ENCODE peak calls at places on chromosomes 11 and 22, in six cellular contexts. I is heart right ventricle; Y is CD4-positive, alpha-beta memory T cell; A is HAP-1; P is left ventricle myocardium inferior; C is mammary epithelial cell. Q is an unnamed sample. For H3K36me3, the result is how much of the 10 kb centered on the place peaks cover.

GRCh38 chr11:126431401-126432064 is 76.0 kb downstream of the ST3GAL4 start:
- DNase-seq in I (peak), Y (no peak), A (no peak), P (peak), C (no peak), Q (no peak)

GRCh38 chr11:103940542-103940941 is 95.9 kb upstream of the DDI1 start:
- DNase-seq in I (no peak), Y (no peak), A (no peak), P (no peak), C (peak), Q (no peak)

GRCh38 chr11:128871165-128871564 is 4.1 kb upstream of the KCNJ1 start:
- DNase-seq in I (no peak), Y (no peak), A (no peak), P (no peak), C (no peak), Q (no peak)

GRCh38 chr22:32803020-32803758 is 1.7 kb downstream of the TIMP3 start:
- DNase-seq in I (no peak), Y (no peak), A (no peak), P (peak), C (peak), Q (no peak)

GRCh38 chr22:40620464-40621046 is 16.0 kb downstream of the MRTFA start:
- DNase-seq in I (no peak), Y (no peak), A (no peak), P (no peak), C (peak), Q (no peak)

GRCh38 chr11:70132641-70133040 is 54.5 kb downstream of the ANO1 start:
- DNase-seq in I (no peak), Y (no peak), A (no peak), P (no peak), C (no peak), Q (no peak)

GRCh38 chr22:17121235-17122195 is at the start of gene TMEM121B:
- DNase-seq in I (peak), Y (no peak), A (peak), P (peak), C (peak), Q (peak)

GRCh38 chr22:50057868-50058311 is at the start of gene TTLL8:
- DNase-seq in I (no peak), Y (no peak), A (no peak), P (no peak), C (no peak), Q (no peak)

GRCh38 chr22:23527971-23528740 is 51.9 kb downstream of the IGLL1 start:
- DNase-seq in I (no peak), Y (no peak), A (no peak), P (no peak), C (no peak), Q (peak)

GRCh38 chr11:130179396-130180306 is 20.1 kb downstream of the ST14 start:
- DNase-seq in I (peak), Y (no peak), A (no peak), P (no peak), C (no peak), Q (no peak)

GRCh38 chr22:41367680-41368542 is 13.8 kb upstream of the TEF start:
- DNase-seq in I (peak), Y (no peak), A (no peak), P (peak), C (peak), Q (peak)

GRCh38 chr11:98862169-98862568 is 158.6 kb upstream of the CNTN5 start:
- DNase-seq in I (no peak), Y (no peak), A (no peak), P (no peak), C (no peak), Q (no peak)

GRCh38 chr11:476416-476815 is 26.3 kb downstream of the PTDSS2 start:
- DNase-seq in I (no peak), Y (no peak), A (no peak), P (no peak), C (no peak), Q (no peak)

GRCh38 chr11:68021167-68021787 is 9.2 kb upstream of the NDUFS8 start:
- DNase-seq in I (no peak), Y (no peak), A (no peak), P (no peak), C (no peak), Q (no peak)

GRCh38 chr22:46355369-46355995 is 20.0 kb downstream of the TRMU start:
- DNase-seq in I (peak), Y (peak), A (peak), P (peak), C (peak), Q (peak)

GRCh38 chr11:21814169-21814568 is 378.7 kb upstream of the ANO5 start:
- DNase-seq in I (no peak), Y (no peak), A (no peak), P (no peak), C (no peak), Q (no peak)

GRCh38 chr22:29517215-29517908 is 36.2 kb downstream of the THOC5 start:
- DNase-seq in I (peak), Y (no peak), A (no peak), P (peak), C (no peak), Q (no peak)

GRCh38 chr22:43481528-43482309 is 69.9 kb downstream of the MPPED1 start:
- DNase-seq in I (no peak), Y (no peak), A (no peak), P (no peak), C (no peak), Q (no peak)

GRCh38 chr11:31806186-31806943 is 4.8 kb downstream of the PAX6 start:
- DNase-seq in I (no peak), Y (no peak), A (no peak), P (no peak), C (no peak), Q (no peak)

GRCh38 chr22:23651676-23652075 is 19.6 kb upstream of the DRICH1 start:
- DNase-seq in I (no peak), Y (no peak), A (no peak), P (no peak), C (no peak), Q (no peak)

GRCh38 chr22:42641801-42642413 is 1.5 kb upstream of the ATP5MGL start:
- DNase-seq in I (no peak), Y (no peak), A (no peak), P (no peak), C (no peak), Q (no peak)

GRCh38 chr11:122765487-122766131 is 72.7 kb upstream of the CRTAM start:
- DNase-seq in I (no peak), Y (no peak), A (no peak), P (no peak), C (peak), Q (no peak)

GRCh38 chr22:25759825-25760231 is 17.8 kb downstream of the MYO18B start:
- DNase-seq in I (no peak), Y (no peak), A (no peak), P (no peak), C (peak), Q (no peak)

GRCh38 chr11:112237451-112237850 is 11.2 kb downstream of the PTS start:
- DNase-seq in I (no peak), Y (no peak), A (no peak), P (no peak), C (no peak), Q (no peak)

GRCh38 chr11:64121637-64122410 is 44.1 kb downstream of the MACROD1 start:
- DNase-seq in I (no peak), Y (no peak), A (no peak), P (no peak), C (peak), Q (no peak)

GRCh38 chr11:9535189-9535781 is 38.2 kb upstream of the WEE1 start:
- DNase-seq in I (peak), Y (peak), A (peak), P (peak), C (peak), Q (peak)

GRCh38 chr22:21043856-21044535 is 1.8 kb upstream of the LRRC74B start:
- DNase-seq in I (no peak), Y (no peak), A (no peak), P (no peak), C (peak), Q (peak)

GRCh38 chr11:108115495-108116140 is 5.7 kb upstream of the ACAT1 start:
- DNase-seq in I (peak), Y (no peak), A (no peak), P (peak), C (peak), Q (peak)

GRCh38 chr11:26996056-26996455 is 2.1 kb downstream of the FIBIN start:
- DNase-seq in I (no peak), Y (no peak), A (no peak), P (no peak), C (no peak), Q (no peak)

GRCh38 chr22:18987765-18988164 is 51.7 kb upstream of the PRODH start:
- DNase-seq in I (no peak), Y (no peak), A (peak), P (no peak), C (no peak), Q (peak)

GRCh38 chr11:69640260-69640994 is 529 bp upstream of the CCND1 start:
- DNase-seq in I (no peak), Y (no peak), A (no peak), P (peak), C (peak), Q (peak)

GRCh38 chr11:94398101-94398500 is 3.1 kb downstream of the GPR83 start:
- DNase-seq in I (no peak), Y (no peak), A (no peak), P (no peak), C (no peak), Q (no peak)

GRCh38 chr22:37639070-37639760 is at the start of gene SH3BP1:
- DNase-seq in I (peak), Y (peak), A (peak), P (peak), C (peak), Q (peak)

GRCh38 chr11:93236741-93237675 is 39.2 kb upstream of the SLC36A4 start:
- DNase-seq in I (peak), Y (no peak), A (peak), P (no peak), C (peak), Q (no peak)

GRCh38 chr22:43182118-43182517 is 4.8 kb downstream of the TTLL12 start:
- DNase-seq in I (no peak), Y (no peak), A (no peak), P (no peak), C (no peak), Q (no peak)

GRCh38 chr11:94521684-94522083 is 9.4 kb downstream of the C11orf97 start:
- DNase-seq in I (no peak), Y (no peak), A (no peak), P (no peak), C (no peak), Q (no peak)

GRCh38 chr11:125170001-125170405 is 5.5 kb downstream of the PKNOX2 start:
- DNase-seq in I (no peak), Y (no peak), A (no peak), P (peak), C (no peak), Q (no peak)

GRCh38 chr11:104078250-104078649 is 41.8 kb downstream of the DDI1 start:
- DNase-seq in I (no peak), Y (no peak), A (no peak), P (no peak), C (no peak), Q (no peak)

GRCh38 chr11:95833378-95833777 is 43.1 kb downstream of the CEP57 start:
- DNase-seq in I (no peak), Y (no peak), A (no peak), P (no peak), C (no peak), Q (no peak)
- H3K36me3 ChIP-seq in I (under half), Y (under half), A (half or more), P (half or more), C (under half), Q (half or more)

GRCh38 chr11:11901917-11902316 is 60.1 kb downstream of the USP47 start:
- DNase-seq in I (no peak), Y (no peak), A (no peak), P (no peak), C (no peak), Q (no peak)
- H3K36me3 ChIP-seq in I (under half), Y (under half), A (under half), P (half or more), C (under half), Q (half or more)

GRCh38 chr11:35204614-35205013 is 65.6 kb downstream of the CD44 start:
- DNase-seq in I (no peak), Y (no peak), A (no peak), P (no peak), C (no peak), Q (no peak)
- H3K36me3 ChIP-seq in I (under half), Y (half or more), A (under half), P (under half), C (half or more), Q (half or more)

DNA sequence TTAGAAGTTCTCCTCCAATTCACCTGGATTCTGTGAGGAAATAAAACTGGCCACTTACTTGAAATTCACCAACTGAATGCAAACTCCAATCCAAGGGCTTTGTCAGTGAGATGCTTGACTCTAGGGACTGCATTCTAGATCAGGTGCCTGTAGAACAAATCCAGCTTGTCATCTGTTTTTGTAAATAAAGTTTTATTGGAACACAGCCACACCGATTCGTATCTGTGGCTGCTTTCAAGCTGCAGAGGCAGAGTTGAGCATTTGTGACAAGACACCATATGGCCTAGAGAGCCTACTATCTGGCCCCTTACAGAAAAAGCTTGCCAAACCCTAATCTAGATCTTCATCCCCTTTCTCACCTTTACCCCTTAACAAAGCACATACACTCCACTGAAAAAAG is 82.3 kb downstream of the BTBD10 start:
- DNase-seq in I (no peak), Y (no peak), A (no peak), P (no peak), C (no peak), Q (no peak)
- H3K36me3 ChIP-seq in I (under half), Y (half or more), A (under half), P (half or more), C (under half), Q (half or more)

DNA sequence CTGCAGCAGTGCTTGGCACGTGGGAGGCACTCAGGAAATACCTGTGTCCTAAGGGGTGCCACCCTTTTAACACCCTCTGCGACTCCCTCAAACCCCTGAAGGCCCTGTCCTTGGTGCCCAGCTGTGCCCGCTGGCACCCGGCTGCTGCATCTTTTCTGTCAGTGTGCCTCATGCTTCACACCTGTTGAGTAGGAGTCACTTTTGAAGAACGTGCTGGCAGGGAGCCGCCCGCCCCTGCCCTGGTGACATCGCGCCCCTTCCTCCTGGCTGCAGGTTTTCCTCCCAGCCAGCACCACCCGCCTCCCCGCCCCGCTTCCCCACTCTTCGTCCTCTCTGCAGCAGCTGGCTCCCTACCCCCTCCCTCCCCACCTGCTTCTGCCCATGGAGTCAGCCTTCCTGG is 17.8 kb downstream of the FRMD8 start:
- DNase-seq in I (no peak), Y (no peak), A (no peak), P (no peak), C (no peak), Q (no peak)
- H3K36me3 ChIP-seq in I (under half), Y (under half), A (under half), P (half or more), C (under half), Q (half or more)

DNA sequence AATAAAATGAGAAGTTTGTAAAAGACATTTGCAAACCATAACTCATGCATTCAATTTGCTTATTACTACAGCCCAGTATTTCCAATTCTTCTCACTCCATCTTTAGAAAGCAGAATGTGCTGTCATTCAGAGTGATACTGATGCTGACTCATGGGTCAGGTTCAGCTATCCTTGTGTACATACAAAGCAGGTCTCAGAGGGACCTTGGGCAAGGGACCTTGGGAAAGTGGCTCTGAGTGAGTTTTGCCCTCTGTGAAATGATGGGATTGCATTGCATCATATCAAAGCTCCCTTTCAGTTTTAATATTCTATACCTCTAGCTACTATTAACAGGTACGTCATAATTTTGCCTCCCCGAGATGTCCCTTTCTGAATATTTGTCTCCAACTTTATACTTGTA is 848.7 kb downstream of the OPCML start:
- DNase-seq in I (no peak), Y (no peak), A (no peak), P (no peak), C (no peak), Q (no peak)
- H3K36me3 ChIP-seq in I (under half), Y (under half), A (under half), P (under half), C (under half), Q (under half)

GRCh38 chr11:102546923-102547471 is 16.4 kb upstream of the MMP7 start:
- DNase-seq in I (no peak), Y (no peak), A (no peak), P (no peak), C (no peak), Q (no peak)

GRCh38 chr11:102544594-102544993 is 14.0 kb upstream of the MMP7 start:
- DNase-seq in I (no peak), Y (no peak), A (no peak), P (no peak), C (no peak), Q (no peak)

GRCh38 chr11:102545701-102546100 is 15.2 kb upstream of the MMP7 start:
- DNase-seq in I (no peak), Y (no peak), A (no peak), P (no peak), C (no peak), Q (no peak)

GRCh38 chr11:102551188-102551781 is 20.7 kb upstream of the MMP7 start:
- DNase-seq in I (no peak), Y (no peak), A (no peak), P (no peak), C (no peak), Q (no peak)

GRCh38 chr11:102546427-102546826 is 15.9 kb upstream of the MMP7 start:
- DNase-seq in I (no peak), Y (no peak), A (no peak), P (no peak), C (no peak), Q (no peak)
- H3K36me3 ChIP-seq in I (under half), Y (under half), A (under half), P (under half), C (under half), Q (under half)

DNA sequence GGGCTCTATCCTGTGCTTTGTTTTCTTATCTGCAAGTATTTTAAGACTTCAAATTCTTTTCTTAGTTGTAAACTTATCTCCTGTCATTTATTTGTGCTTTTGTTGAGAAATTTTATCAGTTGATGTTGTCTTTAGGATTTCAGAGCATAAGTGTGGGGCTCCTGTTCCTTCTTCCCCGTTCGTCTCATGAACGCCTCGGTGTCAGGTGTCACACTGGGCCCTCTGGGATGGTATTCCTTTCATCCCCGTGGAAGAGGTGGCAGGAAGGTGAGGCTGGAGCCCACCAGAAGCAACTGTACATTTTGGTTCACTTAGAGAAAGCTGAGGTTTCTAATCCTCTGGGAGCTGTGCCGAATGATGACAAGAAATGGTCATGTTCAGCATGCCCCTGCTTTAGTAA is 18.0 kb downstream of the NADSYN1 start:
- DNase-seq in I (no peak), Y (no peak), A (no peak), P (no peak), C (no peak), Q (no peak)
- H3K36me3 ChIP-seq in I (under half), Y (half or more), A (under half), P (half or more), C (under half), Q (half or more)

Q was measured in upper lobe of right lung.